ENCODE peak calls at places on chromosomes 13 and 19, in ten cellular contexts. J is Peyer's patch; U is transverse colon; E is lower lobe of right lung; Z is naive thymus-derived CD4-positive, alpha-beta T cell; I is AG04450; B is CD8-positive, alpha-beta T cell; M is fibroblast of lung; S is RWPE1; V is PC-9. N is an unnamed sample.

GRCh38 chr19:38270587-38271167 is 6.3 kb downstream of the SPINT2 start:
- DNase-seq in U (no peak), S (no peak), V (no peak), M (peak; percentile 54), I (no peak), J (no peak), Z (no peak), E (no peak), B (no peak), N (no peak)

GRCh38 chr19:33621811-33622504 is at the start of gene CHST8:
- DNase-seq in I (no peak), B (no peak), V (no peak), E (no peak), U (peak; percentile 18), S (peak; percentile 46), J (peak; percentile 59), Z (no peak), M (peak; percentile 44), N (peak; percentile 49)

GRCh38 chr19:57099199-57099661 is 20.6 kb upstream of the USP29 start:
- DNase-seq in Z (peak; percentile 30), E (peak; percentile 70), I (no peak), M (peak; percentile 34), S (no peak), U (peak; percentile 46), V (peak; percentile 52), B (peak; percentile 36), J (no peak), N (peak; percentile 22)

GRCh38 chr13:21813110-21813509 is 142.2 kb downstream of the FGF9 start:
- DNase-seq in S (no peak), E (no peak), J (no peak), U (no peak), V (no peak), Z (no peak), I (no peak), M (no peak), B (no peak), N (no peak)

GRCh38 chr19:18475004-18475453 is 37.1 kb upstream of the ISYNA1 start:
- DNase-seq in E (no peak), I (no peak), U (no peak), M (no peak), B (peak; percentile 42), Z (no peak), V (no peak), S (no peak), J (no peak), N (no peak)

GRCh38 chr13:106078191-106078590 is 457.3 kb downstream of the EFNB2 start:
- DNase-seq in S (no peak), M (peak; percentile 76), U (no peak), J (no peak), V (no peak), Z (no peak), B (no peak), I (no peak), E (no peak), N (no peak)

GRCh38 chr13:26074706-26075105 is 22.9 kb upstream of the SHISA2 start:
- DNase-seq in V (peak; percentile 0), J (no peak), S (no peak), I (no peak), Z (no peak), E (no peak), B (no peak), M (peak; percentile 42), U (no peak), N (no peak)

GRCh38 chr13:30061217-30061616 is 210.8 kb upstream of the UBL3 start:
- DNase-seq in S (no peak), I (no peak), Z (no peak), M (no peak), B (no peak), E (no peak), V (no peak), U (no peak), J (no peak), N (no peak)

GRCh38 chr19:42540071-42540553 is 11.8 kb upstream of the CEACAM1 start:
- DNase-seq in M (peak; percentile 3), S (no peak), E (no peak), I (no peak), J (no peak), B (no peak), U (no peak), V (no peak), Z (no peak), N (no peak)

GRCh38 chr13:114110091-114110829 is 22.2 kb downstream of the RASA3 start:
- DNase-seq in U (peak; percentile 68), I (no peak), B (peak; percentile 80), Z (peak; percentile 64), S (no peak), J (peak; percentile 58), E (peak; percentile 78), M (no peak), V (no peak), N (no peak)
- H3K27ac ChIP-seq in U (peak overlapping the region; percentile 64), I (peak overlapping the region; percentile 80), B (peak overlapping the region; percentile 50), Z (peak overlapping the region; percentile 73), S (peak overlapping the region; percentile 38), J (peak overlapping the region; percentile 84), E (peak overlapping the region; percentile 56), M (peak overlapping the region; percentile 55), V (no peak overlapping the region), N (no peak overlapping the region)

GRCh38 chr13:110261166-110262081 is 45.5 kb downstream of the COL4A1 start:
- DNase-seq in B (no peak), M (no peak), V (peak; percentile 16), E (no peak), S (peak; percentile 23), J (no peak), U (no peak), I (no peak), Z (no peak), N (no peak)

GRCh38 chr13:110262082-110262436 is 44.9 kb downstream of the COL4A1 start:
- DNase-seq in U (no peak), S (no peak), Z (no peak), B (no peak), J (no peak), I (no peak), E (no peak), M (no peak), V (no peak), N (no peak)

GRCh38 chr13:110258876-110259631 is 47.9 kb downstream of the COL4A1 start:
- DNase-seq in V (no peak), U (no peak), E (no peak), I (no peak), B (no peak), Z (no peak), M (peak; percentile 54), S (peak; percentile 30), J (no peak), N (no peak)

GRCh38 chr13:110257408-110257807 is 49.5 kb downstream of the COL4A1 start:
- DNase-seq in S (no peak), B (no peak), M (no peak), I (no peak), V (no peak), J (no peak), Z (no peak), U (no peak), E (no peak), N (no peak)

GRCh38 chr13:110259651-110260050 is 47.3 kb downstream of the COL4A1 start:
- DNase-seq in S (no peak), I (no peak), E (no peak), B (no peak), M (no peak), V (no peak), U (no peak), Z (no peak), J (no peak), N (no peak)
- H3K27ac ChIP-seq in S (peak overlapping the region; percentile 53), I (no peak overlapping the region), E (no peak overlapping the region), B (no peak overlapping the region), M (peak overlapping the region; percentile 8), V (peak overlapping the region; percentile 45), U (peak overlapping the region; percentile 57), Z (no peak overlapping the region), J (peak overlapping the region; percentile 27), N (no peak overlapping the region)

DNA sequence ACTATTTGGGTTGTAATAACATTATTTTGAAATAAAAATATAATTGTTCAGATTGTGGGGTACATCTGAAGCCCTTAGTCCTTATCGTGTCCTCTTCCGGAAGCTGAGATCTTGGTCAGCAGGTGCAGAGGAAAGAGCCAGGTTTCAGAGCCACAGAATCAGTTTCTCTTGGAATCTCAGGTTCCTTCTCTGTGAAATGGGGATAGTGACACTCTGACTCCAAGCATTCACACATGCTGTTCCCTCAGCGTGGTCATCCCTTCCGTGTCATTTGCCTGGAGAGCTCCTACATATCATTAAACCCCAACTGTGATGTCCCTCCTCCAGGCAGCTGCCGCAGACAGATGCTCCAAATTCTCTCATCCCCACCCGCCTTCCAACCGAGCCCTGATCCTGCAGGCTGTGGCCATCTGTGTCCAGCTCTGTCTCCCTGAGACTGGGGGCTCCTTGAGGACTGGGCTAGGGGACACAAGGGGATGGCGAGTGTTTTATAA is 59.8 kb downstream of the AP1M1 start:
- DNase-seq in Z (no peak), M (no peak), B (no peak), V (no peak), J (no peak), U (no peak), E (no peak), I (no peak), S (no peak), N (no peak)
- H3K27ac ChIP-seq in Z (no peak overlapping the region), M (no peak overlapping the region), B (no peak overlapping the region), V (no peak overlapping the region), J (peak overlapping the region; percentile 39), U (peak overlapping the region; percentile 66), E (peak overlapping the region; percentile 90), I (no peak overlapping the region), S (no peak overlapping the region), N (no peak overlapping the region)

GRCh38 chr19:40420451-40420765 is 5.4 kb downstream of the SERTAD1 start:
- DNase-seq in S (no peak), I (no peak), E (no peak), Z (no peak), V (no peak), M (no peak), J (no peak), B (no peak), U (no peak), N (no peak)

GRCh38 chr19:40419066-40419612 is 6.0 kb upstream of the PRX start:
- DNase-seq in M (no peak), U (no peak), E (no peak), B (no peak), S (no peak), V (no peak), I (no peak), J (no peak), Z (no peak), N (no peak)

GRCh38 chr19:40420766-40421467 is 4.9 kb downstream of the SERTAD1 start:
- DNase-seq in Z (peak; percentile 67), S (peak; percentile 93), M (peak; percentile 92), E (peak; percentile 96), I (peak; percentile 75), B (peak; percentile 72), U (peak; percentile 96), J (peak; percentile 98), V (peak; percentile 97), N (peak; percentile 93)

GRCh38 chr19:40421468-40421778 is 4.4 kb downstream of the SERTAD1 start:
- DNase-seq in E (no peak), V (no peak), U (no peak), I (no peak), M (no peak), B (no peak), J (no peak), S (no peak), Z (no peak), N (no peak)

DNA sequence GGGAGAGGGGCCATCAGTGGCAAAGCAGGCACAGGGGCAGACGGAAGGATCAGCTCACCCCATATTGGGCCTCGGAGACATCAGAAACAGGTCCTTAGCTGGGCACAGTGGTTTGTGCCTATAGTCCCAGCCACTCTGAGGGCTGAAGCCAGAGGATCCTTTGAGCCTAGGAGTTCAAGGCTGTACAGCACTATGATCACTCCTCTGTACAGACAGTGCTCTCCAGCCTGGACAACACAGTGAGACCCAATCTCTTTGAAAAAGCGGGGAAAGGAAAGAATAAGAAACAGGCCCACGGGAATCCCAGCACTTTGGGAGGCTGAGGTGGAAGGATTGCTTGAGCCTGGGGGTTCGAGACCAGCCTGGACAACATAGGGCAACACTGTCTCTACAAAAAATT is 6.0 kb downstream of the SERTAD1 start:
- DNase-seq in U (no peak), M (no peak), B (no peak), S (no peak), V (no peak), E (no peak), I (no peak), Z (no peak), J (no peak), N (no peak)
- H3K27ac ChIP-seq in U (no peak overlapping the region), M (no peak overlapping the region), B (no peak overlapping the region), S (peak overlapping the region; percentile 93), V (no peak overlapping the region), E (peak overlapping the region; percentile 98), I (no peak overlapping the region), Z (no peak overlapping the region), J (no peak overlapping the region), N (no peak overlapping the region)